ENCODE peak calls at places on chromosomes 4 and X, in six cellular contexts. E is neural crest cell; P is left lobe of liver; L is adipocyte; H is stimulated activated naive CD8-positive, alpha-beta T cell treated with anti-CD3 and anti-CD28 coated beads, Interleukin-15, amount 100 ng/mL, for 72 hours; K is fibroblast of lung. C is an unnamed sample.

GRCh38 chr4:2685541-2685940 is 70.6 kb downstream of the TNIP2 start:
- DNase-seq in E (no peak), P (no peak), L (peak; percentile 4), H (no peak), K (peak; percentile 27), C (peak; percentile 18)

GRCh38 chr4:23382880-23383279 is 507.0 kb downstream of the PPARGC1A start:
- DNase-seq in E (no peak), P (no peak), L (no peak), H (no peak), K (peak; percentile 81), C (no peak)

GRCh38 chr4:86233681-86234080 is 126.2 kb downstream of the MAPK10 start:
- DNase-seq in E (no peak), P (no peak), L (peak; percentile 36), H (no peak), K (peak; percentile 95), C (no peak)

GRCh38 chr4:113943085-113943484 is 36.4 kb downstream of the ARSJ start:
- DNase-seq in E (no peak), P (no peak), L (no peak), H (no peak), K (no peak), C (no peak)

GRCh38 chr4:186760576-186760975 is 36.9 kb upstream of the FAT1 start:
- DNase-seq in E (no peak), P (no peak), L (peak; percentile 21), H (no peak), K (peak; percentile 86), C (peak; percentile 46)

GRCh38 chr4:165398570-165398969 is 19.8 kb downstream of the CPE start:
- DNase-seq in E (peak; percentile 11), P (no peak), L (no peak), H (no peak), K (peak; percentile 73), C (peak; percentile 37)

GRCh38 chrX:49291615-49292337 is 11.7 kb upstream of the GAGE10 start:
- DNase-seq in E (peak; percentile 67), P (peak; percentile 47), L (peak; percentile 58), H (peak; percentile 56), K (peak; percentile 25), C (peak; percentile 52)

GRCh38 chr4:123408471-123409084 is 12.0 kb downstream of the SPRY1 start:
- DNase-seq in E (no peak), P (no peak), L (no peak), H (no peak), K (no peak), C (no peak)

GRCh38 chr4:186657766-186658165 is 65.9 kb downstream of the FAT1 start:
- DNase-seq in E (no peak), P (no peak), L (no peak), H (no peak), K (peak; percentile 69), C (no peak)

GRCh38 chr4:85233516-85233915 is 241.4 kb upstream of the ARHGAP24 start:
- DNase-seq in E (no peak), P (no peak), L (no peak), H (no peak), K (no peak), C (no peak)

GRCh38 chrX:134144231-134144630 is 92.8 kb upstream of the CCDC160 start:
- DNase-seq in E (no peak), P (no peak), L (peak; percentile 65), H (no peak), K (no peak), C (peak; percentile 3)

GRCh38 chrX:134883134-134883700 is 107.6 kb upstream of the SMIM10 start:
- DNase-seq in E (no peak), P (no peak), L (no peak), H (no peak), K (no peak), C (peak; percentile 82)

GRCh38 chr4:41360911-41361830 is 104.4 kb downstream of the UCHL1 start:
- DNase-seq in E (peak; percentile 40), P (peak; percentile 68), L (peak; percentile 65), H (no peak), K (peak; percentile 36), C (peak; percentile 24)

GRCh38 chr4:163331629-163332360 is 601 bp downstream of the NPY1R start:
- DNase-seq in E (peak; percentile 21), P (no peak), L (peak; percentile 27), H (no peak), K (peak; percentile 32), C (peak; percentile 34)

GRCh38 chr4:31984872-31985271 is 1264.7 kb downstream of the PCDH7 start:
- DNase-seq in E (no peak), P (no peak), L (peak; percentile 43), H (no peak), K (peak; percentile 1), C (no peak)

GRCh38 chr4:53592686-53593641 is 1.7 kb upstream of the LNX1 start:
- DNase-seq in E (no peak), P (no peak), L (no peak), H (no peak), K (peak; percentile 48), C (no peak)

GRCh38 chr4:13378973-13379759 is 105.0 kb downstream of the RAB28 start:
- DNase-seq in E (no peak), P (no peak), L (no peak), H (no peak), K (no peak), C (no peak)

GRCh38 chr4:158811704-158812103 is 42.9 kb downstream of the FNIP2 start:
- DNase-seq in E (no peak), P (no peak), L (no peak), H (no peak), K (no peak), C (peak; percentile 59)

GRCh38 chr4:92872604-92873003 is 568.8 kb downstream of the GRID2 start:
- DNase-seq in E (no peak), P (no peak), L (no peak), H (no peak), K (no peak), C (no peak)

GRCh38 chrX:153830632-153831434 is 489 bp upstream of the PDZD4 start:
- DNase-seq in E (no peak), P (no peak), L (peak; percentile 38), H (no peak), K (no peak), C (no peak)

GRCh38 chr4:121989715-121990114 is 37.9 kb upstream of the TRPC3 start:
- DNase-seq in E (no peak), P (no peak), L (peak; percentile 58), H (no peak), K (peak; percentile 51), C (peak; percentile 73)

GRCh38 chrX:10041383-10041782 is 74.2 kb downstream of the CLDN34 start:
- DNase-seq in E (no peak), P (no peak), L (peak; percentile 30), H (no peak), K (peak; percentile 79), C (no peak)

GRCh38 chrX:150933945-150934350 is 35.5 kb upstream of the CD99L2 start:
- DNase-seq in E (no peak), P (no peak), L (no peak), H (no peak), K (peak; percentile 40), C (no peak)

GRCh38 chr4:38872620-38873019 is 5.0 kb downstream of the FAM114A1 start:
- DNase-seq in E (no peak), P (peak; percentile 90), L (peak; percentile 52), H (no peak), K (peak; percentile 63), C (peak; percentile 92)

GRCh38 chrX:129777218-129777768 is 2.5 kb upstream of the SASH3 start:
- DNase-seq in E (no peak), P (peak; percentile 63), L (no peak), H (peak; percentile 56), K (no peak), C (no peak)

GRCh38 chr4:971670-972500 is 1.5 kb downstream of the DGKQ start:
- DNase-seq in E (no peak), P (no peak), L (no peak), H (no peak), K (no peak), C (no peak)

GRCh38 chr4:77818667-77819408 is at the start of gene CNOT6L:
- DNase-seq in E (peak; percentile 38), P (peak; percentile 82), L (peak; percentile 93), H (peak; percentile 63), K (peak; percentile 85), C (peak; percentile 85)

GRCh38 chr4:121072836-121073362 is 564 bp upstream of the NDNF start:
- DNase-seq in E (no peak), P (no peak), L (peak; percentile 17), H (peak; percentile 11), K (no peak), C (peak; percentile 6)

GRCh38 chrX:40273356-40274050 is 175.7 kb upstream of the BCOR start:
- DNase-seq in E (no peak), P (no peak), L (no peak), H (no peak), K (peak; percentile 50), C (peak; percentile 64)

GRCh38 chrX:150692296-150692695 is 900 bp upstream of the MTMR1 start:
- DNase-seq in E (no peak), P (no peak), L (no peak), H (no peak), K (no peak), C (no peak)

GRCh38 chr4:53778122-53778521 is 186.8 kb upstream of the LNX1 start:
- DNase-seq in E (no peak), P (no peak), L (no peak), H (no peak), K (no peak), C (no peak)

GRCh38 chr4:159564615-159565014 is 461.7 kb downstream of the RAPGEF2 start:
- DNase-seq in E (no peak), P (no peak), L (no peak), H (no peak), K (no peak), C (no peak)